ENCODE peak calls at places on chromosomes 12 and 14, in ten cellular contexts. R is stimulated activated CD4-positive, alpha-beta T cell treated with anti-CD3 and anti-CD28 coated beads, Interleukin-15, amount 100 ng/mL, for 24 hours; T is SW480; D is iris pigment epithelial cell; G is mesenchymal stem cell; C is C1 segment of cervical spinal cord; I is HuH-7.5; W is Ammon's horn; U is cardiac muscle cell; O is LoVo. Z is an unnamed sample.

GRCh38 chr14:70601162-70601561 is 707 bp upstream of the MED6 start:
- DNase-seq in W (no peak), U (no peak), T (no peak), D (peak; percentile 77), R (no peak), I (no peak), O (no peak), G (peak; percentile 41), C (no peak), Z (no peak)

GRCh38 chr12:71652656-71653055 is 11.0 kb downstream of the ZFC3H1 start:
- DNase-seq in T (no peak), G (no peak), D (peak; percentile 12), C (peak; percentile 3), R (no peak), W (no peak), U (no peak), O (no peak), I (no peak), Z (no peak)

GRCh38 chr12:18864900-18865561 is 127.1 kb downstream of the CAPZA3 start:
- DNase-seq in U (no peak), R (no peak), C (no peak), D (peak; percentile 55), G (peak; percentile 49), T (peak; percentile 11), W (no peak), I (no peak), O (no peak), Z (no peak)

GRCh38 chr12:43210437-43211197 is 341.4 kb downstream of the ADAMTS20 start:
- DNase-seq in R (no peak), U (no peak), C (no peak), D (peak; percentile 78), G (peak; percentile 7), I (no peak), O (no peak), T (peak; percentile 11), W (no peak), Z (no peak)

GRCh38 chr14:67636361-67636919 is 16.7 kb downstream of the ARG2 start:
- DNase-seq in U (no peak), R (no peak), T (peak; percentile 70), C (no peak), I (no peak), W (peak; percentile 30), O (peak; percentile 71), D (peak; percentile 9), G (peak; percentile 42), Z (no peak)

GRCh38 chr12:118136559-118137003 is 657 bp downstream of the PEBP1 start:
- DNase-seq in G (peak; percentile 50), U (peak; percentile 42), W (no peak), I (no peak), C (peak; percentile 47), D (peak; percentile 48), O (peak; percentile 29), R (peak; percentile 67), T (peak; percentile 29), Z (peak; percentile 49)

GRCh38 chr14:95876769-95877490 is at the start of gene TUNAR:
- DNase-seq in D (no peak), T (no peak), W (no peak), I (no peak), C (no peak), O (no peak), R (no peak), U (peak; percentile 59), G (no peak), Z (no peak)

GRCh38 chr14:49879683-49880204 is 13.1 kb upstream of the ARF6 start:
- DNase-seq in T (peak; percentile 72), O (peak; percentile 87), U (peak; percentile 56), C (no peak), I (no peak), W (no peak), G (peak; percentile 62), R (peak; percentile 74), D (peak; percentile 68), Z (peak; percentile 55)

GRCh38 chr14:35285991-35286564 is 6.1 kb upstream of the PSMA6 start:
- DNase-seq in D (no peak), W (no peak), R (no peak), C (no peak), I (no peak), G (no peak), U (no peak), O (no peak), T (no peak), Z (peak; percentile 18)

GRCh38 chr12:93292731-93293566 is 84.8 kb upstream of the NUDT4 start:
- DNase-seq in U (no peak), W (no peak), D (no peak), I (no peak), R (no peak), O (no peak), G (no peak), C (no peak), T (no peak), Z (no peak)

GRCh38 chr14:61388173-61388975 is 67.0 kb downstream of the PRKCH start:
- DNase-seq in W (no peak), G (peak; percentile 15), D (peak; percentile 5), R (peak; percentile 55), I (no peak), T (peak; percentile 9), O (peak; percentile 5), U (no peak), C (no peak), Z (peak; percentile 47)

GRCh38 chr14:102935756-102936155 is 13.3 kb downstream of the AMN start:
- DNase-seq in U (no peak), D (no peak), R (no peak), T (no peak), W (no peak), I (no peak), O (no peak), G (no peak), C (no peak), Z (no peak)

GRCh38 chr14:68782091-68782981 is 10.5 kb downstream of the ZFP36L1 start:
- DNase-seq in U (no peak), T (peak; percentile 54), R (peak; percentile 69), W (no peak), I (no peak), G (no peak), D (no peak), O (no peak), C (no peak), Z (peak; percentile 78)

GRCh38 chr14:103008768-103009342 is 48.5 kb downstream of the CDC42BPB start:
- DNase-seq in I (no peak), T (no peak), O (no peak), W (no peak), C (peak; percentile 5), G (peak; percentile 28), R (no peak), U (no peak), D (peak; percentile 68), Z (no peak)

GRCh38 chr12:27866382-27867101 is 86.5 kb upstream of the MANSC4 start:
- DNase-seq in D (peak; percentile 62), I (no peak), W (no peak), T (no peak), R (no peak), G (peak; percentile 83), C (no peak), U (peak; percentile 31), O (no peak), Z (no peak)

GRCh38 chr14:53509227-53509822 is 356.2 kb upstream of the DDHD1 start:
- DNase-seq in R (no peak), O (no peak), I (no peak), W (peak; percentile 14), D (peak; percentile 34), C (no peak), T (no peak), G (peak; percentile 62), U (peak; percentile 88), Z (no peak)

GRCh38 chr12:11836282-11836963 is 186.9 kb downstream of the ETV6 start:
- DNase-seq in O (no peak), I (no peak), G (peak; percentile 17), D (no peak), C (no peak), U (no peak), W (peak; percentile 68), R (peak; percentile 85), T (no peak), Z (peak; percentile 78)

GRCh38 chr12:113591480-113591971 is 119.9 kb upstream of the LHX5 start:
- DNase-seq in R (peak; percentile 28), G (no peak), W (no peak), I (no peak), O (peak; percentile 33), D (no peak), C (no peak), T (peak; percentile 43), U (peak; percentile 56), Z (no peak)

GRCh38 chr12:78060186-78060585 is 229.5 kb downstream of the NAV3 start:
- DNase-seq in O (no peak), G (peak; percentile 63), U (no peak), I (no peak), R (no peak), W (no peak), D (peak; percentile 93), T (no peak), C (no peak), Z (no peak)

GRCh38 chr12:117236456-117237001 is 46.3 kb upstream of the FBXO21 start:
- DNase-seq in R (peak; percentile 91), D (peak; percentile 53), W (peak; percentile 43), C (peak; percentile 30), O (peak; percentile 63), G (peak; percentile 37), T (peak; percentile 61), I (peak; percentile 36), U (peak; percentile 88), Z (peak; percentile 65)

GRCh38 chr12:75568387-75568786 is 57.0 kb upstream of the KRR1 start:
- DNase-seq in W (no peak), U (no peak), R (no peak), G (peak; percentile 43), C (no peak), O (no peak), D (peak; percentile 24), I (no peak), T (no peak), Z (no peak)

GRCh38 chr14:74945261-74945851 is 10.0 kb downstream of the PGF start:
- DNase-seq in G (peak; percentile 53), C (no peak), I (peak; percentile 56), R (peak; percentile 49), O (no peak), U (peak; percentile 60), W (no peak), D (no peak), T (no peak), Z (no peak)

GRCh38 chr14:61479746-61480502 is 158.5 kb downstream of the PRKCH start:
- DNase-seq in U (no peak), G (peak; percentile 42), I (no peak), W (no peak), T (no peak), R (no peak), O (no peak), C (no peak), D (peak; percentile 60), Z (no peak)

GRCh38 chr14:73242274-73242960 is 5.1 kb downstream of the PAPLN start:
- DNase-seq in G (no peak), R (no peak), O (no peak), I (no peak), T (no peak), D (peak; percentile 32), W (peak; percentile 69), C (no peak), U (no peak), Z (no peak)

GRCh38 chr12:94074216-94074969 is 74.0 kb upstream of the PLXNC1 start:
- DNase-seq in I (no peak), G (no peak), U (no peak), W (peak; percentile 48), O (no peak), C (peak; percentile 85), R (no peak), D (no peak), T (no peak), Z (no peak)

GRCh38 chr14:51849095-51849494 is 11.3 kb upstream of the GNG2 start:
- DNase-seq in R (peak; percentile 62), T (no peak), U (no peak), O (no peak), G (peak; percentile 18), W (no peak), C (no peak), I (no peak), D (no peak), Z (peak; percentile 66)

GRCh38 chr14:23565626-23566025 is 2.0 kb downstream of the AP1G2 start:
- DNase-seq in I (no peak), W (no peak), D (no peak), R (no peak), U (no peak), G (no peak), T (no peak), C (no peak), O (no peak), Z (no peak)